ENCODE peak calls at places on chromosomes 2 and 18, in five cellular contexts. P is A549, R is IMR-90, O is K562, F is HepG2. Q is an unnamed sample.

GRCh38 chr2:221635949-221636348 is 63.8 kb upstream of the EPHA4 start:
- DNase-seq in O (no peak), R (no peak), F (peak; percentile 6), P (peak; percentile 6), Q (no peak)

GRCh38 chr2:19176977-19177376 is 181.4 kb downstream of the OSR1 start:
- DNase-seq in F (no peak), P (no peak), R (peak; percentile 89), O (no peak), Q (no peak)

GRCh38 chr2:200575957-200576356 is 9.9 kb upstream of the AOX1 start:
- DNase-seq in P (no peak), F (no peak), O (no peak), R (peak; percentile 30), Q (no peak)

GRCh38 chr2:188238386-188238785 is 53.3 kb upstream of the GULP1 start:
- DNase-seq in F (no peak), R (no peak), P (no peak), O (no peak), Q (no peak)

GRCh38 chr2:128783896-128784295 is 465.2 kb upstream of the HS6ST1 start:
- DNase-seq in R (no peak), O (no peak), F (no peak), P (no peak), Q (no peak)

GRCh38 chr2:175187378-175187777 is 5.9 kb upstream of the ATP5MC3 start:
- DNase-seq in P (peak; percentile 7), F (peak; percentile 66), O (peak; percentile 57), R (peak; percentile 11), Q (no peak)

GRCh38 chr18:7657937-7658336 is 90.8 kb downstream of the PTPRM start:
- DNase-seq in P (no peak), O (no peak), F (peak; percentile 80), R (peak; percentile 52), Q (no peak)

GRCh38 chr2:38702413-38702812 is 36.5 kb downstream of the GALM start:
- DNase-seq in F (no peak), R (peak; percentile 95), O (peak; percentile 60), P (no peak), Q (no peak)

GRCh38 chr18:48475635-48476549 is 62.9 kb upstream of the CTIF start:
- DNase-seq in R (peak; percentile 82), P (peak; percentile 66), F (peak; percentile 80), O (peak; percentile 64), Q (peak; percentile 5)

DNA sequence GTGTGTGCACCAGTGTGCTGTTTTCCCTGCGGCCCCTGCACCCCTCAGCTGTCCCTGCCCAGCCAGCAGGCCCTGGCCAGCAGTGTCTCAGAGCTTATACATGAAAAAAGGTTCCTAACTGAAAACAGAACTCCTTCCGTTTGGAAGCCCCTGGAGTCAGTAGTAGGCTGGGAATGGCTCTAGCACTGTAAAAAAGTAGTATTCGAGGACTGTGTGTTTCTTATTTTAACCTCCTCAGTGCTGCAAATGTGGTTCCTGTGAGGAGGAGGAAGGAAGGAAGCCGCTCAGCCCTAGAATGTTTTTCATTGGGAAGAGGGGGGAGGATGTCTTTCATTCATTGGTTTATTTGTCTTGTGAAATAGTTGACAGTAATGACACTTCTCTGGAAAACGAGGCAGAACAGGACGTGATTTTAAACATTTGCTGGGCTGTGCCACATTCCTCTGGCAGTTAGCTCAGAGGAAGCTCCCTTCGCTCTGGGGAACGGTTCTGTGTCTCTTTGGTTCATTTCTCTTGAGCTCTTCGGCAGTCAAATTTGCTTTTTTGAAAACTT is 103.5 kb downstream of the SPTBN1 start:
- DNase-seq in F (peak; percentile 83), R (peak; percentile 87), P (peak; percentile 57), O (peak; percentile 47), Q (no peak)
- TF ChIP-seq POLR2A in F (peak; percentile 43), R (peak; percentile 80), P (no peak), O (no peak), Q (peak; percentile 65)

DNA sequence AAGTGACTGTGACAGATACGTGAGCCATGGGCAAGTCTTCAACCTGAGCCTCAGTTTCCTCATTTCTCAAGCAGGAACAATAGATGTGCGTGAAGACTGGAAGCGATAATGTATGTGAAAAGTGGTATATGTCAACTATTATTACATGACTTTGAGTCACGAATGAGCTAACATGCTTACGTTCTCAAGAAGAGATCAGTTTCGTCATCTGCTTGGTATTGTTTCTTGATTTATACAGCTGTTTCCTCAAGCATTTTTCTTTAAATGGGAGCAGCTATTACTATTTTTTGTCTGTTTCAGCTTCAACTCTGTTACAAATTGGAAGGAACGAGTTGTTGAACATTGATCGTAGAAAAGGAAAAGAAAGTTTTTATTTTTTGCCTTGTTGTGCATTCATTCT is 48.5 kb upstream of the THOC1 start:
- DNase-seq in P (no peak), O (no peak), R (peak; percentile 70), F (no peak), Q (no peak)
- TF ChIP-seq BHLHE40 in P (no peak), O (no peak), R (no peak), F (no peak), Q (no peak)

DNA sequence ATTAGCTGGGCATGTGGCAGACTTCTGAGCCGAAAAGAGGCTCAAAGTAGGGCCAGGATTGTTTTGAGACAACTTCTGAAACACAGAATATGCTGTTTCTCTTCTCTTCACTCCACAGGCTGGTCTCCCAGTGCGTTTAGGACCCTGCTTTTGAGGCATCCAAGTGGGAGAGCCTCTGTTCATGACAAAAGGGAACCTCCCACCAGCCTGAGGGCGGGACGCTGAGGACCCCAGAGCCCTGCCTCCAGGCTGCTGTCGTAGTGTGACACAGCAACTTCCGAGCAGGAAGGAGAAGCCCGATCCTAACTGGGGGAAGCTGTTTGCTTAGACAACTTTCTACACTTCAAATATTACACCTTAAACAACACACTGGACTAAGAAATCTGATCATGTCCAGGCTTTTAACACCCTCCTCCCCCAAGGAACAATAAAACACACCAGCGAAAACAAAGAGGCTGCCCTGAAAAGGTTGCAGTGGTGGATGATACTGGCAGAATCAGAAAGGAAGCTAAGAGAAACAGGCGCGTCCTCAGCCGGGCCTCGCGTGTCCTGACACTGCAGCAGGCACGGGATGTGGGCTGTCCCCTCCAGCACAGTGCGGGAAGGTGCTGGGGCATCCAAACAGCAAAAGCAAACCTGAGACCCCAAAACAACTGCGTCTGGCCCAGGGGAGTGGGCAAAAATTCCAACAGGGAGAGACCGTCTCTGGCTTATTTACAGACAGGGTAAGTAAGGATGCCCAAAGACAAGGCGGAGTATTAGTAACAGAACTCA is 9.3 kb downstream of the SERTAD2 start:
- DNase-seq in P (peak; percentile 91), R (peak; percentile 81), F (peak; percentile 62), O (peak; percentile 95), Q (no peak)
- TF ChIP-seq POLR2A in P (peak; percentile 56), R (peak; percentile 70), F (no peak), O (peak; percentile 94), Q (peak; percentile 74)

GRCh38 chr2:150425121-150425559 is 62.3 kb downstream of the RND3 start:
- DNase-seq in R (peak; percentile 30), F (no peak), P (no peak), O (no peak), Q (no peak)
- TF ChIP-seq BHLHE40 in R (no peak), F (no peak), P (no peak), O (no peak), Q (no peak)

DNA sequence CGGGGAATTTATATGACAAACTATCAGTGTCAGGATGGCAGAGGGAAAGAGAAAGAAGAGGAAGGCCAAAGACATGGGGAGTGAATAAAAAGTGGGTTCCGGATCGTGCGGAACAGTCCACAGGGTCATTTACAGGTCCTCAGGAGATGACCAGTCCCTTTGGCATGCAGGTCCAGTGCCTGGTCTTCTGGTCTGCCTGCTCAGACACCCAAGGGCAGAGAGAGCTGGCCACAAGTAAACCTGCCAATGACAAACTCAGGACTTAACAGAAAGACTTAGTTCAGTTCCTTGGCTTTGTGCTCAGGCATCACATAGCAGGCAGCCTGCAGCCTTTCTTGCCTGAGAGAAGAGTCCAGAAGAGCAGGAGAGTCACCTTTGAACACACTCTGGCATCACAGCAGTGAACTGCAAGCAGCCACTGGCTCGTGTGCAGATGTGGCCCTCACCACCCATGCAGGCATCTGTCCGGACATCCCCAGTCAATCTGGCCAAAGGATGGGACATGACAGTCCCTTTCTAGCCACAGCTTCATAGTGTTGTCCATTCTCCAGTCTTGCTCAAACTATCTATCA is 14.0 kb downstream of the TMEM127 start:
- DNase-seq in F (peak; percentile 84), O (peak; percentile 48), R (peak; percentile 97), P (peak; percentile 30), Q (no peak)
- TF ChIP-seq POLR2A in F (peak; percentile 17), O (no peak), R (no peak), P (no peak), Q (no peak)

DNA sequence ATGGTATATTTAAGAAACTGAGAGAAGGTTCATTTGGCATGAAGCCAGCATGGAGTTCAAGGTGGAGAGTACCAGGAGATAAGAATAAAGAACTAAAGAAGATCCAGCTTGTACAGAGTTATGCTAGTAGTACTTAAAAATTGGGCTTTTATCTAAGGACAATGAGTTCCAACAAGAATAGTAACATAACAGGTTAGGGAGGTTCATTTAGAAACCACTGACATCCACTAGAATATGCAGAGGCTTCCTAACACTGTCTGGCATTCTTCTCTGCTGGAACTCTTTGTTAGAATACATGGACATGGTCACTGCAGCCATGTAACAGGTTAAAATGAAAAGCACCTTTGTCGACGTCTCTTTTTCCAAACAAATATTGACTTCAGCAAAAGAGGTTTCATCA is 42.6 kb upstream of the DSC1 start:
- DNase-seq in R (no peak), P (no peak), O (no peak), F (peak; percentile 30), Q (no peak)
- TF ChIP-seq BHLHE40 in R (no peak), P (no peak), O (no peak), F (no peak), Q (no peak)